ENCODE peak calls at places on chromosomes 12 and 14, in ten cellular contexts. One of them, this sample, is unnamed.

GRCh38 chr12:20434993-20435392 is 66.7 kb downstream of the PDE3A start:
- DNase-seq in A549: no peak
- DNase-seq in HCT116: no peak
- DNase-seq in K562: no peak
- DNase-seq in stomach: no peak
- DNase-seq in body of pancreas: no peak
- DNase-seq in ovary: no peak
- DNase-seq in H1: no peak
- DNase-seq in tibial nerve: no peak
- DNase-seq in breast epithelium: no peak
- DNase-seq in this sample: no peak

GRCh38 chr14:75448209-75448608 is 20.4 kb downstream of the JDP2 start:
- DNase-seq in A549: no peak
- DNase-seq in HCT116: no peak
- DNase-seq in K562: no peak
- DNase-seq in stomach: no peak
- DNase-seq in body of pancreas: no peak
- DNase-seq in ovary: no peak
- DNase-seq in H1: no peak
- DNase-seq in tibial nerve: no peak
- DNase-seq in breast epithelium: no peak
- DNase-seq in this sample: no peak

GRCh38 chr12:31859232-31859977 is 99.8 kb upstream of the RESF1 start:
- DNase-seq in A549: no peak
- DNase-seq in HCT116: no peak
- DNase-seq in K562: no peak
- DNase-seq in stomach: no peak
- DNase-seq in body of pancreas: no peak
- DNase-seq in ovary: no peak
- DNase-seq in H1: no peak
- DNase-seq in tibial nerve: no peak
- DNase-seq in breast epithelium: no peak
- DNase-seq in this sample: no peak

GRCh38 chr12:87270894-87271293 is 758.3 kb downstream of the C12orf50 start:
- DNase-seq in A549: no peak
- DNase-seq in HCT116: no peak
- DNase-seq in K562: no peak
- DNase-seq in stomach: no peak
- DNase-seq in body of pancreas: no peak
- DNase-seq in ovary: no peak
- DNase-seq in H1: no peak
- DNase-seq in tibial nerve: no peak
- DNase-seq in breast epithelium: no peak
- DNase-seq in this sample: no peak

GRCh38 chr14:70525691-70526090 is 9.1 kb downstream of the ADAM20 start:
- DNase-seq in A549: no peak
- DNase-seq in HCT116: no peak
- DNase-seq in K562: no peak
- DNase-seq in stomach: no peak
- DNase-seq in body of pancreas: no peak
- DNase-seq in ovary: no peak
- DNase-seq in H1: no peak
- DNase-seq in tibial nerve: no peak
- DNase-seq in breast epithelium: no peak
- DNase-seq in this sample: no peak

GRCh38 chr12:46386877-46387629 is 14.5 kb upstream of the SLC38A2 start:
- DNase-seq in A549: no peak
- DNase-seq in HCT116: no peak
- DNase-seq in K562: peak
- DNase-seq in stomach: no peak
- DNase-seq in body of pancreas: peak
- DNase-seq in ovary: no peak
- DNase-seq in H1: no peak
- DNase-seq in tibial nerve: no peak
- DNase-seq in breast epithelium: no peak
- DNase-seq in this sample: peak

GRCh38 chr12:57868870-57869609 is 22.5 kb upstream of the CTDSP2 start:
- DNase-seq in A549: no peak
- DNase-seq in HCT116: no peak
- DNase-seq in K562: no peak
- DNase-seq in stomach: no peak
- DNase-seq in body of pancreas: no peak
- DNase-seq in ovary: no peak
- DNase-seq in H1: peak
- DNase-seq in tibial nerve: no peak
- DNase-seq in breast epithelium: no peak
- DNase-seq in this sample: peak

GRCh38 chr12:116615141-116615861 is 56.1 kb downstream of the MAP1LC3B2 start:
- DNase-seq in A549: no peak
- DNase-seq in HCT116: no peak
- DNase-seq in K562: no peak
- DNase-seq in stomach: no peak
- DNase-seq in body of pancreas: no peak
- DNase-seq in ovary: no peak
- DNase-seq in H1: no peak
- DNase-seq in tibial nerve: no peak
- DNase-seq in breast epithelium: no peak
- DNase-seq in this sample: no peak

GRCh38 chr12:79886917-79887519 is 47.9 kb downstream of the PPP1R12A start:
- DNase-seq in A549: no peak
- DNase-seq in HCT116: peak
- DNase-seq in K562: peak
- DNase-seq in stomach: no peak
- DNase-seq in body of pancreas: no peak
- DNase-seq in ovary: no peak
- DNase-seq in H1: no peak
- DNase-seq in tibial nerve: no peak
- DNase-seq in breast epithelium: no peak
- DNase-seq in this sample: no peak

GRCh38 chr12:46174061-46174662 is 94.7 kb downstream of the SLC38A1 start:
- DNase-seq in A549: no peak
- DNase-seq in HCT116: no peak
- DNase-seq in K562: no peak
- DNase-seq in stomach: no peak
- DNase-seq in body of pancreas: no peak
- DNase-seq in ovary: no peak
- DNase-seq in H1: no peak
- DNase-seq in tibial nerve: no peak
- DNase-seq in breast epithelium: no peak
- DNase-seq in this sample: no peak

GRCh38 chr14:51431033-51431709 is 191.1 kb downstream of the TMX1 start:
- DNase-seq in A549: no peak
- DNase-seq in HCT116: no peak
- DNase-seq in K562: no peak
- DNase-seq in stomach: no peak
- DNase-seq in body of pancreas: peak
- DNase-seq in ovary: no peak
- DNase-seq in H1: no peak
- DNase-seq in tibial nerve: no peak
- DNase-seq in breast epithelium: no peak
- DNase-seq in this sample: no peak

GRCh38 chr14:35818346-35819115 is 7.6 kb upstream of the BRMS1L start:
- DNase-seq in A549: peak
- DNase-seq in HCT116: no peak
- DNase-seq in K562: peak
- DNase-seq in stomach: no peak
- DNase-seq in body of pancreas: peak
- DNase-seq in ovary: no peak
- DNase-seq in H1: no peak
- DNase-seq in tibial nerve: no peak
- DNase-seq in breast epithelium: no peak
- DNase-seq in this sample: no peak

GRCh38 chr14:75519826-75520692 is 2.2 kb upstream of the BATF start:
- DNase-seq in A549: no peak
- DNase-seq in HCT116: no peak
- DNase-seq in K562: no peak
- DNase-seq in stomach: no peak
- DNase-seq in body of pancreas: no peak
- DNase-seq in ovary: no peak
- DNase-seq in H1: no peak
- DNase-seq in tibial nerve: no peak
- DNase-seq in breast epithelium: no peak
- DNase-seq in this sample: no peak

GRCh38 chr14:100783630-100784321 is 42.1 kb upstream of the MEG3 start:
- DNase-seq in A549: no peak
- DNase-seq in HCT116: no peak
- DNase-seq in K562: no peak
- DNase-seq in stomach: no peak
- DNase-seq in body of pancreas: no peak
- DNase-seq in ovary: no peak
- DNase-seq in H1: no peak
- DNase-seq in tibial nerve: no peak
- DNase-seq in breast epithelium: no peak
- DNase-seq in this sample: no peak

GRCh38 chr12:95141305-95141704 is 67.9 kb upstream of the NR2C1 start:
- DNase-seq in A549: no peak
- DNase-seq in HCT116: no peak
- DNase-seq in K562: no peak
- DNase-seq in stomach: no peak
- DNase-seq in body of pancreas: no peak
- DNase-seq in ovary: no peak
- DNase-seq in H1: no peak
- DNase-seq in tibial nerve: no peak
- DNase-seq in breast epithelium: no peak
- DNase-seq in this sample: no peak

GRCh38 chr12:19971396-19971802 is 396.9 kb upstream of the PDE3A start:
- DNase-seq in A549: peak
- DNase-seq in HCT116: peak
- DNase-seq in K562: no peak
- DNase-seq in stomach: no peak
- DNase-seq in body of pancreas: peak
- DNase-seq in ovary: no peak
- DNase-seq in H1: peak
- DNase-seq in tibial nerve: no peak
- DNase-seq in breast epithelium: no peak
- DNase-seq in this sample: no peak

GRCh38 chr14:30373053-30373849 is 185.7 kb upstream of the G2E3 start:
- DNase-seq in A549: no peak
- DNase-seq in HCT116: no peak
- DNase-seq in K562: no peak
- DNase-seq in stomach: no peak
- DNase-seq in body of pancreas: no peak
- DNase-seq in ovary: no peak
- DNase-seq in H1: no peak
- DNase-seq in tibial nerve: no peak
- DNase-seq in breast epithelium: no peak
- DNase-seq in this sample: no peak

GRCh38 chr12:76020731-76021672 is 10.6 kb downstream of the PHLDA1 start:
- DNase-seq in A549: peak
- DNase-seq in HCT116: peak
- DNase-seq in K562: no peak
- DNase-seq in stomach: no peak
- DNase-seq in body of pancreas: peak
- DNase-seq in ovary: peak
- DNase-seq in H1: no peak
- DNase-seq in tibial nerve: no peak
- DNase-seq in breast epithelium: no peak
- DNase-seq in this sample: peak
- H3K27ac ChIP-seq in A549: peak
- H3K27ac ChIP-seq in HCT116: peak
- H3K27ac ChIP-seq in K562: peak
- H3K27ac ChIP-seq in stomach: peak
- H3K27ac ChIP-seq in body of pancreas: peak
- H3K27ac ChIP-seq in ovary: no peak
- H3K27ac ChIP-seq in H1: no peak
- H3K27ac ChIP-seq in tibial nerve: no peak
- H3K27ac ChIP-seq in breast epithelium: peak
- H3K27ac ChIP-seq in this sample: peak

GRCh38 chr12:124392271-124392990 is 97.5 kb downstream of the RFLNA start:
- DNase-seq in A549: peak
- DNase-seq in HCT116: peak
- DNase-seq in K562: peak
- DNase-seq in stomach: no peak
- DNase-seq in body of pancreas: peak
- DNase-seq in ovary: peak
- DNase-seq in H1: peak
- DNase-seq in tibial nerve: no peak
- DNase-seq in breast epithelium: no peak
- DNase-seq in this sample: peak
- TF ChIP-seq POLR2A in A549: peak
- TF ChIP-seq POLR2A in HCT116: no peak
- TF ChIP-seq POLR2A in K562: no peak
- TF ChIP-seq POLR2A in stomach: no peak
- TF ChIP-seq POLR2A in body of pancreas: no peak
- TF ChIP-seq POLR2A in ovary: no peak
- TF ChIP-seq POLR2A in H1: no peak
- TF ChIP-seq POLR2A in tibial nerve: no peak
- TF ChIP-seq POLR2A in breast epithelium: no peak
- TF ChIP-seq POLR2A in this sample: no peak

DNA sequence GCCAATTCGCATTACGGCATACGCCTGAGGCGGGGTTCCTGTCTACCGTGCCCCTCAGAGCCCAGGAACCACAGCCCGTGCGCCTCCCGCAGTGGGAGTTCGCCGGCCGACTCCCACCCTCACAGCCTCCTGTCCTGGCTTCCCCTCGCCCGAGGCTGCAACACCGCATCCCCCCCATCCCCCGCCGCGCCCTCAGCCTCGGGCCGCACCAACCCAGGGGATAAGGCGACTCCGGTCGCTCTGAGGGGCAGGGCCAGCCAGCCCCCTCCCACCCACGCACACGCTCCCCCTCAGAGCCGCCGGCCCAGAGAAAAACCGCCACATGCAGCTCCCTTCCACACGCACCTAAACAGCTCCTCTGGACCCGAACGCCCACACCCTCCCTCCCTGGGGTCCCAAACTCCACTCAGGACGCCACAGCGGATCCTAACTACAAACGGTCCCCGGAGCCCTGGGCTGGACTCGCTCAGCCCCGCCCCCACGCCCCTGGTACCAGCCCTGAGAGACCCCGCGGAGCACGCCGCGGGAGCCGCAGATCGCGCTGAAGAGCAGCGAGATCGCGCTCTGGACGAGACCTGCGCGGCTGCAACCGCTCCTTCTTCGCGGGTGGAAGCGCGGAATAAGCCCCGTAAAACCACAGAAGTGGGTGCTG is at the start of gene C14orf39:
- DNase-seq in A549: no peak
- DNase-seq in HCT116: no peak
- DNase-seq in K562: peak
- DNase-seq in stomach: no peak
- DNase-seq in body of pancreas: no peak
- DNase-seq in ovary: no peak
- DNase-seq in H1: peak
- DNase-seq in tibial nerve: no peak
- DNase-seq in breast epithelium: no peak
- DNase-seq in this sample: no peak
- H3K4me3 ChIP-seq in A549: no peak
- H3K4me3 ChIP-seq in HCT116: no peak
- H3K4me3 ChIP-seq in K562: peak
- H3K4me3 ChIP-seq in stomach: peak
- H3K4me3 ChIP-seq in body of pancreas: no peak
- H3K4me3 ChIP-seq in ovary: peak
- H3K4me3 ChIP-seq in H1: peak
- H3K4me3 ChIP-seq in tibial nerve: no peak
- H3K4me3 ChIP-seq in breast epithelium: no peak
- H3K4me3 ChIP-seq in this sample: no peak

DNA sequence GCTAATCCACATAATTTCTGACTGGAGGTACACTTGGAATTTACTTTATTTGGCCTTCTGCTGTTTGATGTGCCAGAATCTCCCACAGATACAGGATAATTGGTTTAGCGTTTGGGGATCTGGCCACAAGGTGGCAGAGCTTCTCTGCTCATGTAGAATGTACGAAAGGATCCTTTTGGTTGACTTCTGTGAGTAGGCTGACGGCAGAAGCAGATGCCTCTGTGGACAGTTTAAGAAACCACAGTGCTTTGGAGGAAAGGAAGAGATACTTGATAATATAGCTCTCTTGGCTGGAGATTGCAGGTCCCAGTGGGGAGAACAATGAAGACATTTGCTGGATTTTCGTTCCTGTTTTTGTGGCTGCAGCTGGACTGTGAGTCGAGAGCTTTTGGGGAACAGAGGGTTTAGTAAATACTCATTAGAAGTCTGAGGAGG is 75.3 kb upstream of the OR4E1 start:
- DNase-seq in A549: peak
- DNase-seq in HCT116: peak
- DNase-seq in K562: peak
- DNase-seq in stomach: no peak
- DNase-seq in body of pancreas: peak
- DNase-seq in ovary: no peak
- DNase-seq in H1: peak
- DNase-seq in tibial nerve: peak
- DNase-seq in breast epithelium: no peak
- DNase-seq in this sample: peak
- H3K27ac ChIP-seq in A549: no peak
- H3K27ac ChIP-seq in HCT116: no peak
- H3K27ac ChIP-seq in K562: no peak
- H3K27ac ChIP-seq in stomach: no peak
- H3K27ac ChIP-seq in body of pancreas: no peak
- H3K27ac ChIP-seq in ovary: no peak
- H3K27ac ChIP-seq in H1: no peak
- H3K27ac ChIP-seq in tibial nerve: no peak
- H3K27ac ChIP-seq in breast epithelium: no peak
- H3K27ac ChIP-seq in this sample: no peak

This sample was measured in uterus.